ENCODE peak calls at places on chromosomes 6 and 20, in ten cellular contexts. Y is effector memory CD4-positive, alpha-beta T cell; I is esophagus squamous epithelium; P is endodermal cell; S is ovary; B is psoas muscle; H is GM23248; M is CD4-positive, alpha-beta memory T cell; X is astrocyte; T is CD8-positive, alpha-beta memory T cell. K is an unnamed sample. For H3K4me1, the result is how much of the 10 kb centered on the place peaks cover.

GRCh38 chr20:62117658-62118057 is 4.6 kb upstream of the LSM14B start:
- DNase-seq in Y (peak), I (no peak), P (no peak), S (no peak), B (peak), H (no peak), M (peak), X (no peak), T (peak), K (peak)

GRCh38 chr6:117138920-117139319 is 126.4 kb upstream of the VGLL2 start:
- DNase-seq in Y (no peak), I (no peak), P (no peak), S (no peak), B (no peak), H (no peak), M (no peak), X (no peak), T (no peak), K (no peak)

GRCh38 chr20:47099093-47099492 is 204.4 kb downstream of the EYA2 start:
- DNase-seq in Y (no peak), I (no peak), P (no peak), S (no peak), B (no peak), H (no peak), M (no peak), X (no peak), T (no peak), K (no peak)

GRCh38 chr6:128478230-128479047 is 42.0 kb downstream of the PTPRK start:
- DNase-seq in Y (no peak), I (no peak), P (no peak), S (no peak), B (no peak), H (peak), M (no peak), X (no peak), T (peak), K (no peak)

GRCh38 chr6:85273870-85274269 is 176.0 kb upstream of the NT5E start:
- DNase-seq in Y (no peak), I (no peak), P (no peak), S (no peak), B (no peak), H (peak), M (no peak), X (no peak), T (no peak), K (no peak)

GRCh38 chr6:169454204-169454871 is 200.7 kb upstream of the THBS2 start:
- DNase-seq in Y (no peak), I (no peak), P (no peak), S (no peak), B (peak), H (peak), M (no peak), X (peak), T (no peak), K (no peak)

GRCh38 chr6:45212976-45213375 is 115.2 kb upstream of the RUNX2 start:
- DNase-seq in Y (no peak), I (no peak), P (no peak), S (no peak), B (no peak), H (no peak), M (no peak), X (peak), T (no peak), K (no peak)

GRCh38 chr20:32477594-32478512 is 107.3 kb downstream of the NOL4L start:
- DNase-seq in Y (no peak), I (no peak), P (peak), S (no peak), B (no peak), H (peak), M (no peak), X (no peak), T (no peak), K (no peak)

GRCh38 chr6:105603779-105604592 is 201.1 kb upstream of the PREP start:
- DNase-seq in Y (no peak), I (no peak), P (no peak), S (no peak), B (peak), H (peak), M (no peak), X (no peak), T (no peak), K (no peak)

GRCh38 chr20:19887566-19888268 is 129.4 kb upstream of the NAA20 start:
- DNase-seq in Y (no peak), I (no peak), P (no peak), S (no peak), B (no peak), H (no peak), M (no peak), X (peak), T (no peak), K (no peak)

GRCh38 chr20:19885576-19885956 is 127.5 kb downstream of the RIN2 start:
- DNase-seq in Y (no peak), I (no peak), P (no peak), S (no peak), B (no peak), H (peak), M (no peak), X (no peak), T (no peak), K (no peak)

GRCh38 chr20:19886666-19887288 is 128.7 kb downstream of the RIN2 start:
- DNase-seq in Y (no peak), I (no peak), P (peak), S (no peak), B (no peak), H (no peak), M (no peak), X (no peak), T (no peak), K (no peak)

GRCh38 chr20:19888269-19888669 is 128.9 kb upstream of the NAA20 start:
- DNase-seq in Y (no peak), I (no peak), P (no peak), S (no peak), B (no peak), H (no peak), M (no peak), X (no peak), T (no peak), K (no peak)

DNA sequence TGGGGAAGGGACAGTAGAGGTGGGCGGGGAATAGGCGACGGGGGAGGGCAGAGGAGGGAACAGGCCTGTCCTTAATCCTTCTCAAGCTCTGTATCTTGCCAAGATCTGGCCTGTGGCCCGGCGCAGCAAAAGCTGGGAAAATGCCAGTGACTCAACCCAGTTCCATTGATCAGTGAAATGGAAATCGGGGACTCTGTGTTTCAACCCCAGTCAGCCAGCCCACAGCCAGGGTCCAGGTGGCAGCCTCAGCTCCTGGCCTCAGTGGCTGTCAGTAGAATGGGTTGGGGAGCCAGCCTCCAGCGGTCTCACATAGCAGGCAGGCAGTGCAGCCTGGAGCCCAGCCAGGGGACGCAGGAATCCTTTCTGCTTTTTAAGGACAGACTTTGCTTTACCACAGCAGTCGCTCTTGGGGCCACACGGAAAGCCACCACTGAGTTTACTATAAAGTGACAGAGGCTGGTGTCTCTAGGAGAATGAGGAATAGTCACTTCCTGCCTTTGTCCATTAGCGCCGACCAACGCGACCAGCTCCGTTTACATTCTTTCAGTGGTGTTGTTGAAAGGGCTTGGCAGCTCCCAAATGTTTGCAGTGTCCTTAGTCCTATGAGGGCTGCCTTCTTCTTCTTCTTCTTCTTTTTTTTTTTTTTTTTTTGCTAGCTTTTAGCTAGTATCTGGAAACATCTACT is 128.1 kb downstream of the RIN2 start:
- DNase-seq in Y (no peak), I (no peak), P (peak), S (peak), B (peak), H (peak), M (no peak), X (peak), T (no peak), K (no peak)
- H3K4me3 ChIP-seq in Y (no peak), I (no peak), P (no peak), S (peak), B (peak), H (peak), M (no peak), X (peak), T (no peak), K (no peak)

DNA sequence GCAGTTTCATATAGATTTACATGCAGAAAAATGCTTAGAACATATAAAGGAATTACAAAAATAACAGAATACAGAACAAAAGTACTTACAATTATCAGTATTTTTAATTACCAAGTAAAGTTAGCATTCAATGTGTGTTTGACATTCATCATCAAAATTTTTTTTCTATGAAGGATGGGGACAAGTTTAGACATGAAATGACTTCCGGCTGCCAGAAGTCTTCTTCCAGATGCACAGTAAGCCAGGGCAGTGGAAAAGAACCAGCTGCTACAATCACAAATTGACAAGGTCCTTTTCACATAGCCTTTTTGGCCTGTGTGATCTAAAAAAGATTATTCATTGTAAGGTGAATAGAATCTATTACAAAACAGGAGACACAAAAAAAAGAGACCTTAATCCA is 73.8 kb downstream of the HUS1B start:
- DNase-seq in Y (no peak), I (no peak), P (no peak), S (no peak), B (no peak), H (no peak), M (no peak), X (no peak), T (no peak), K (no peak)
- H3K27ac ChIP-seq in Y (no peak), I (no peak), P (no peak), S (no peak), B (no peak), H (no peak), M (no peak), X (no peak), T (no peak), K (no peak)

GRCh38 chr6:99079058-99079457 is 131.3 kb upstream of the FBXL4 start:
- DNase-seq in Y (no peak), I (no peak), P (no peak), S (no peak), B (no peak), H (no peak), M (no peak), X (no peak), T (no peak), K (no peak)
- H3K4me1 ChIP-seq in Y (under half), I (under half), P (under half), S (under half), B (under half), H (under half), M (under half), X (under half), T (under half), K (under half)

GRCh38 chr20:49433387-49433786 is 49.1 kb downstream of the KCNB1 start:
- DNase-seq in Y (no peak), I (no peak), P (no peak), S (no peak), B (no peak), H (no peak), M (no peak), X (no peak), T (no peak), K (no peak)
- H3K4me3 ChIP-seq in Y (no peak), I (no peak), P (no peak), S (no peak), B (no peak), H (no peak), M (no peak), X (no peak), T (no peak), K (no peak)

DNA sequence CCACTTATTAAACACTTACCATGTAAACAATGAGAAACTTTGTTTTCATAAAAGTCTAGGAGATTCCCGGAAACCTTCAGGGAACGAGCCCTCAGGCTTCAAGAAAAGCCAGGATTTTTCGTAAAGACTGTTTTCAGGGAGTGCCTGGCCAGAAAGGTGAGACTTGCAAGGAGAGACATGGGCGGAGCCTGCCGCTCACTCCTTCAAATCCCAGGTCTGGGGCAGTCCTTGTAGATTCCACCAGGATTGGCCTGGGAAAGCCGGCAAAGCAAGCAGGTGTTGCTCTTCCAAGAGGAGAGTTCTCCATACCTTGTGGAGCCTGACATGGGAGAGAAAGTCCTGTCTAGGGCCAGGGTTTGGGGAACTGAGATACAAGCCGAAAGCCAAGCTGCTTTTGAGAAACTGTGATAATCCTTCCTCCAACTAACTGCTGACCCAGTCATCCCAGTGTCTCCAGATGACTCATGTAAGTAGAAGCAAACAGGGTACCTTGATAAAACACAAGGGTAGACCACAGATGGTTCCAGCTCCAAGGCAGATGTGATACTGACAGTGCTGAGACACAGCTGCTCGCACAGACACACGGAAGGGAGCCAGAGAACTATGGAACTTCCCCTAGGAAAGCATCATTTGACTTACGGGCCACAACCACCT is 69.4 kb upstream of the NAA20 start:
- DNase-seq in Y (no peak), I (no peak), P (peak), S (no peak), B (no peak), H (peak), M (no peak), X (peak), T (no peak), K (no peak)
- H3K27ac ChIP-seq in Y (no peak), I (peak), P (no peak), S (no peak), B (no peak), H (no peak), M (no peak), X (peak), T (no peak), K (no peak)

GRCh38 chr20:23088891-23089290 is 2.8 kb upstream of the CD93 start:
- DNase-seq in Y (no peak), I (no peak), P (no peak), S (no peak), B (no peak), H (no peak), M (no peak), X (no peak), T (no peak), K (no peak)

GRCh38 chr20:23086056-23086551 is at the start of gene CD93:
- DNase-seq in Y (no peak), I (no peak), P (no peak), S (peak), B (no peak), H (peak), M (peak), X (peak), T (no peak), K (no peak)

GRCh38 chr20:23085415-23086055 is 589 bp downstream of the CD93 start:
- DNase-seq in Y (no peak), I (no peak), P (no peak), S (no peak), B (no peak), H (no peak), M (no peak), X (no peak), T (no peak), K (no peak)

GRCh38 chr20:23086931-23087411 is 847 bp upstream of the CD93 start:
- DNase-seq in Y (no peak), I (no peak), P (no peak), S (no peak), B (peak), H (no peak), M (no peak), X (no peak), T (no peak), K (no peak)

DNA sequence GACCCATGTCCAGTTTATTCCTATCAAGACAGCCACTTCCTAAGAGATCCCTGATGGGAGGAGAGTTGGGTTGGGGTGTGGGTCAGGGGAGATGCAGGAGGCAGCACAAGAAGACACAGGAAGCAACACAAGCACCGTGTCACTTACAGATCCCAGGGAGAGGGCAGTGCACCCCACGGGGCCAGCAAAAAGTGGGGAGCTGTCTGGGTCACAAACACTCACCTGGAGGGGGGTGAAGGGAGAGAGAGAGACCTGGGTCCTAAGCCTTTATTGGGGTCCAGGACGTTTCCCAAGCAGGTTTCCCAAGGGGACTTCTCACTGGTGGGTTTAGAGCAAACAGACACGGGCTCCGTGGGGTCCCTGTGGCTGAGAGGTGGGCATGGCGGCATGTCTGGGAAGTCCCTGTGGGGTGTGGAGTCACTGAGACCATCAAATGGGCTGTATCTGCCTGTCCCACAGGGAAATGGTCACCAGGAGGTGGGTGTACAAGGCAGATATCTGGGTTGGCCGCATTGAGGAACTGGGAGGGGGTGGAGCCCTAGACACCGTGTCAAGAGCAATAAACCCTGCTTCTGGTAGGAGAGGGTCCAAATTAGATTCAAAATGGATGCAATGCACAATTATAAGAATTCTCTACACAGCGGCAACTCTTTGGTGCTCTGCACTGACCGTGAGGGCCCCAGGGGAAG is 1.6 kb upstream of the CD93 start:
- DNase-seq in Y (no peak), I (no peak), P (no peak), S (no peak), B (no peak), H (no peak), M (no peak), X (no peak), T (no peak), K (no peak)
- H3K4me1 ChIP-seq in Y (under half), I (under half), P (under half), S (under half), B (under half), H (under half), M (under half), X (under half), T (under half), K (under half)

DNA sequence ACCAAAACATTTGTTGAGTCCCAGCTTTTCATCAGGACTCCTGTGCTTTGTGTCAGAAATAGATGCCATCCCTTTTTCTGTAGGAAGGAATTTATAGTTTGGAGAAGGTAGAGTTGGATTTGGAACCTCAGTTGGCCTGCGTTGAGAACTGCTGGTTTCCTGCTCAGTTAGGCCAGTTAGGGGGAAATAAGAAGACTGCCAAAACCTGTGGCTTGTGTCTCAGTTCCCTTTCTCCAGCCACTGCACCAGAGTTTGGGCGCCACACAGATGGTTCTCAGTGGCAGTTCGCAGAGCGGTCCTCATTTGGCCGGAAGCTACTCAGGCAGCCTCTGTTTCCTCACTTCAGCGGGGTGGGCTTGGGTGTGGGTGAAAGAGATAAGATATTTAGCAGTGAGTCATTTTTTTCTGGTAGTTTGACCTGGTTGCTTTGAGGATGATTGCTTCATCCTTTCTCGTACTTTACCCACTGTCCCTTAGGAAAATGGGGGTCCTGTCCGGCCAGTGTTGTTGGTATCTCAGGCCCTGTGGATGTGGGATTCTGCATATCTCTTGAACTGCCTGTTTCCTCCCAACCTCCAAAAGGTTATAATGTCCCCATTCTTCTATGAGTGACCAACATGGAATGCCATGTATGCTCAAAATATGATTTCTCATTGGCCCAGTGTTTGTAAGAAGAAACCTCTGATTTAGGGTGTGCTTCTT is 53.7 kb downstream of the JARID2 start:
- DNase-seq in Y (no peak), I (no peak), P (no peak), S (no peak), B (peak), H (peak), M (no peak), X (peak), T (peak), K (peak)
- H3K4me3 ChIP-seq in Y (no peak), I (no peak), P (no peak), S (no peak), B (no peak), H (no peak), M (no peak), X (no peak), T (no peak), K (no peak)

GRCh38 chr20:35904982-35905663 is 49.2 kb downstream of the SCAND1 start:
- DNase-seq in Y (no peak), I (no peak), P (no peak), S (no peak), B (no peak), H (no peak), M (no peak), X (no peak), T (no peak), K (no peak)

GRCh38 chr20:35909796-35910195 is 44.5 kb downstream of the SCAND1 start:
- DNase-seq in Y (no peak), I (no peak), P (no peak), S (no peak), B (no peak), H (no peak), M (no peak), X (no peak), T (no peak), K (no peak)

GRCh38 chr20:35909176-35909575 is 45.1 kb downstream of the SCAND1 start:
- DNase-seq in Y (no peak), I (no peak), P (no peak), S (no peak), B (no peak), H (no peak), M (no peak), X (no peak), T (no peak), K (no peak)

GRCh38 chr20:35908007-35908406 is 46.3 kb downstream of the SCAND1 start:
- DNase-seq in Y (no peak), I (no peak), P (peak), S (no peak), B (no peak), H (no peak), M (no peak), X (no peak), T (no peak), K (no peak)

DNA sequence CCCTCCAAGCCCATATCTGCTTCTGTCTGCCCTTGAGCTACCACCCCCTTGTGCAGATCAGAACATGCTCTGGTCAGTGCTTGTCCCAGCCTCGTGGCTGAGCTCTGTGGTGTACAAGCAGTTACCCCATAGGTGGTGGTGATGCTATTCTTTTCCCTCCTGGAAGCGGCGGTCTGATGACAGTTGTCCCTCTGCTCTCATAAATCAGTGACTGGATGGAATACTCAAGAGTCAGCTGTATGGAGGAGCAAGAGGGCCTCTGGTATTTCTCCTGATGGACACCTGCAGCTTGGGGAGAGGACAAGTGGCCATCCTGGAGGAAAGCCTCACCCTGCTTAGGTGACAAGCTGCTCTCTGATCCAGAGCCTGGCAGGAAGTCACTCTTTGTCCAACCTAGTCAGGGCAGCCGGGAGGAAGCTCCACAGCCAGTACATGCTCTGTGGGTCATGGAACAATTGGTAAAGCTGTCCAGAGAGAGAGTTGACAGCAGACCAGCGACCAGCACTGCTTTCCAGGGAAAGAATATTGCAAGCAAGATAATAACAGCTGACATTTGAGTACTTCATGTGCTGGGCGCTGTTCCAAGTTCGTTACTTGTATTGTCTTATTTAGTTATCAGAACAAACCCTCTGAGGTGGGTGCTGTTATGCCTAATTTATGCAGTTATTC is 47.2 kb downstream of the SCAND1 start:
- DNase-seq in Y (no peak), I (no peak), P (no peak), S (no peak), B (peak), H (no peak), M (no peak), X (no peak), T (no peak), K (no peak)
- H3K27ac ChIP-seq in Y (no peak), I (no peak), P (no peak), S (no peak), B (peak), H (no peak), M (no peak), X (no peak), T (no peak), K (no peak)